ENCODE peak calls at places on chromosomes 16 and 17, in nine cellular contexts. One of them, this sample, is unnamed.

GRCh38 chr17:50785942-50786570 is 18.7 kb upstream of the ANKRD40CL start:
- DNase-seq in AG04450: peak; percentile 66
- DNase-seq in cardiac fibroblast: peak; percentile 72
- DNase-seq in foreskin fibroblast: peak; percentile 81
- DNase-seq in HFFc6: peak; percentile 33
- DNase-seq in tibial nerve: no peak
- DNase-seq in neural crest cell: no peak
- DNase-seq in PC-3: no peak
- DNase-seq in AG09319: peak; percentile 40
- DNase-seq in this sample: no peak

GRCh38 chr17:42456223-42457106 is 2.2 kb upstream of the ATP6V0A1 start:
- DNase-seq in AG04450: no peak
- DNase-seq in cardiac fibroblast: peak; percentile 90
- DNase-seq in foreskin fibroblast: peak; percentile 71
- DNase-seq in HFFc6: peak; percentile 55
- DNase-seq in tibial nerve: peak; percentile 55
- DNase-seq in neural crest cell: no peak
- DNase-seq in PC-3: no peak
- DNase-seq in AG09319: peak; percentile 40
- DNase-seq in this sample: peak; percentile 92

GRCh38 chr16:16141141-16141540 is 82.2 kb downstream of the ABCC6 start:
- DNase-seq in AG04450: no peak
- DNase-seq in cardiac fibroblast: no peak
- DNase-seq in foreskin fibroblast: no peak
- DNase-seq in HFFc6: no peak
- DNase-seq in tibial nerve: no peak
- DNase-seq in neural crest cell: no peak
- DNase-seq in PC-3: no peak
- DNase-seq in AG09319: no peak
- DNase-seq in this sample: no peak

GRCh38 chr17:42276359-42276608 is at the start of gene STAT5B:
- DNase-seq in AG04450: no peak
- DNase-seq in cardiac fibroblast: peak; percentile 70
- DNase-seq in foreskin fibroblast: peak; percentile 90
- DNase-seq in HFFc6: no peak
- DNase-seq in tibial nerve: peak; percentile 41
- DNase-seq in neural crest cell: peak; percentile 53
- DNase-seq in PC-3: no peak
- DNase-seq in AG09319: no peak
- DNase-seq in this sample: peak; percentile 71

GRCh38 chr17:40301315-40301714 is 7.7 kb upstream of the RARA start:
- DNase-seq in AG04450: no peak
- DNase-seq in cardiac fibroblast: no peak
- DNase-seq in foreskin fibroblast: peak; percentile 39
- DNase-seq in HFFc6: no peak
- DNase-seq in tibial nerve: no peak
- DNase-seq in neural crest cell: no peak
- DNase-seq in PC-3: peak; percentile 25
- DNase-seq in AG09319: no peak
- DNase-seq in this sample: no peak

GRCh38 chr17:37218849-37219248 is 156.9 kb upstream of the C17orf78 start:
- DNase-seq in AG04450: no peak
- DNase-seq in cardiac fibroblast: no peak
- DNase-seq in foreskin fibroblast: no peak
- DNase-seq in HFFc6: no peak
- DNase-seq in tibial nerve: no peak
- DNase-seq in neural crest cell: no peak
- DNase-seq in PC-3: no peak
- DNase-seq in AG09319: no peak
- DNase-seq in this sample: no peak

GRCh38 chr17:72406501-72406900 is 285.7 kb downstream of the SOX9 start:
- DNase-seq in AG04450: no peak
- DNase-seq in cardiac fibroblast: no peak
- DNase-seq in foreskin fibroblast: no peak
- DNase-seq in HFFc6: no peak
- DNase-seq in tibial nerve: no peak
- DNase-seq in neural crest cell: no peak
- DNase-seq in PC-3: peak; percentile 41
- DNase-seq in AG09319: no peak
- DNase-seq in this sample: no peak

GRCh38 chr17:35934760-35935159 is 4.2 kb upstream of the RDM1 start:
- DNase-seq in AG04450: no peak
- DNase-seq in cardiac fibroblast: peak; percentile 50
- DNase-seq in foreskin fibroblast: peak; percentile 10
- DNase-seq in HFFc6: no peak
- DNase-seq in tibial nerve: no peak
- DNase-seq in neural crest cell: no peak
- DNase-seq in PC-3: no peak
- DNase-seq in AG09319: no peak
- DNase-seq in this sample: no peak

GRCh38 chr17:1182831-1183578 is 3.2 kb upstream of the ABR start:
- DNase-seq in AG04450: no peak
- DNase-seq in cardiac fibroblast: no peak
- DNase-seq in foreskin fibroblast: peak; percentile 23
- DNase-seq in HFFc6: no peak
- DNase-seq in tibial nerve: no peak
- DNase-seq in neural crest cell: no peak
- DNase-seq in PC-3: no peak
- DNase-seq in AG09319: no peak
- DNase-seq in this sample: peak; percentile 21

GRCh38 chr16:1913327-1914083 is 4.7 kb downstream of the HS3ST6 start:
- DNase-seq in AG04450: no peak
- DNase-seq in cardiac fibroblast: no peak
- DNase-seq in foreskin fibroblast: no peak
- DNase-seq in HFFc6: no peak
- DNase-seq in tibial nerve: no peak
- DNase-seq in neural crest cell: no peak
- DNase-seq in PC-3: peak; percentile 57
- DNase-seq in AG09319: no peak
- DNase-seq in this sample: no peak

GRCh38 chr17:67636841-67637240 is 80.9 kb upstream of the NOL11 start:
- DNase-seq in AG04450: no peak
- DNase-seq in cardiac fibroblast: no peak
- DNase-seq in foreskin fibroblast: peak; percentile 49
- DNase-seq in HFFc6: peak; percentile 3
- DNase-seq in tibial nerve: no peak
- DNase-seq in neural crest cell: no peak
- DNase-seq in PC-3: peak; percentile 25
- DNase-seq in AG09319: no peak
- DNase-seq in this sample: no peak

GRCh38 chr16:16133943-16134604 is 89.2 kb downstream of the ABCC6 start:
- DNase-seq in AG04450: no peak
- DNase-seq in cardiac fibroblast: no peak
- DNase-seq in foreskin fibroblast: no peak
- DNase-seq in HFFc6: no peak
- DNase-seq in tibial nerve: no peak
- DNase-seq in neural crest cell: no peak
- DNase-seq in PC-3: no peak
- DNase-seq in AG09319: no peak
- DNase-seq in this sample: peak; percentile 31

GRCh38 chr16:53129281-53130192 is 74.7 kb downstream of the CHD9 start:
- DNase-seq in AG04450: peak; percentile 48
- DNase-seq in cardiac fibroblast: peak; percentile 82
- DNase-seq in foreskin fibroblast: peak; percentile 48
- DNase-seq in HFFc6: peak; percentile 21
- DNase-seq in tibial nerve: no peak
- DNase-seq in neural crest cell: no peak
- DNase-seq in PC-3: peak; percentile 6
- DNase-seq in AG09319: no peak
- DNase-seq in this sample: peak; percentile 58
- TF ChIP-seq CTCF in AG04450: no peak
- TF ChIP-seq CTCF in cardiac fibroblast: no peak
- TF ChIP-seq CTCF in foreskin fibroblast: no peak
- TF ChIP-seq CTCF in HFFc6: no peak
- TF ChIP-seq CTCF in tibial nerve: no peak
- TF ChIP-seq CTCF in neural crest cell: no peak
- TF ChIP-seq CTCF in PC-3: no peak
- TF ChIP-seq CTCF in AG09319: no peak
- TF ChIP-seq CTCF in this sample: no peak

GRCh38 chr16:71894229-71894920 is 956 bp upstream of the IST1 start:
- DNase-seq in AG04450: no peak
- DNase-seq in cardiac fibroblast: peak; percentile 74
- DNase-seq in foreskin fibroblast: peak; percentile 84
- DNase-seq in HFFc6: peak; percentile 52
- DNase-seq in tibial nerve: peak; percentile 54
- DNase-seq in neural crest cell: peak; percentile 23
- DNase-seq in PC-3: peak; percentile 59
- DNase-seq in AG09319: no peak
- DNase-seq in this sample: peak; percentile 69
- TF ChIP-seq CTCF in AG04450: peak; percentile 14
- TF ChIP-seq CTCF in cardiac fibroblast: no peak
- TF ChIP-seq CTCF in foreskin fibroblast: peak; percentile 5
- TF ChIP-seq CTCF in HFFc6: peak; percentile 45
- TF ChIP-seq CTCF in tibial nerve: no peak
- TF ChIP-seq CTCF in neural crest cell: no peak
- TF ChIP-seq CTCF in PC-3: peak; percentile 13
- TF ChIP-seq CTCF in AG09319: peak; percentile 4
- TF ChIP-seq CTCF in this sample: no peak

GRCh38 chr17:56486732-56487131 is 106.8 kb upstream of the NOG start:
- DNase-seq in AG04450: no peak
- DNase-seq in cardiac fibroblast: no peak
- DNase-seq in foreskin fibroblast: no peak
- DNase-seq in HFFc6: no peak
- DNase-seq in tibial nerve: no peak
- DNase-seq in neural crest cell: no peak
- DNase-seq in PC-3: no peak
- DNase-seq in AG09319: no peak
- DNase-seq in this sample: no peak

GRCh38 chr17:56489980-56490379 is 103.5 kb upstream of the NOG start:
- DNase-seq in AG04450: no peak
- DNase-seq in cardiac fibroblast: no peak
- DNase-seq in foreskin fibroblast: no peak
- DNase-seq in HFFc6: no peak
- DNase-seq in tibial nerve: no peak
- DNase-seq in neural crest cell: no peak
- DNase-seq in PC-3: no peak
- DNase-seq in AG09319: no peak
- DNase-seq in this sample: no peak

GRCh38 chr17:56488800-56489199 is 104.7 kb upstream of the NOG start:
- DNase-seq in AG04450: no peak
- DNase-seq in cardiac fibroblast: no peak
- DNase-seq in foreskin fibroblast: no peak
- DNase-seq in HFFc6: no peak
- DNase-seq in tibial nerve: no peak
- DNase-seq in neural crest cell: no peak
- DNase-seq in PC-3: no peak
- DNase-seq in AG09319: no peak
- DNase-seq in this sample: no peak
- TF ChIP-seq CTCF in AG04450: no peak
- TF ChIP-seq CTCF in cardiac fibroblast: no peak
- TF ChIP-seq CTCF in foreskin fibroblast: no peak
- TF ChIP-seq CTCF in HFFc6: no peak
- TF ChIP-seq CTCF in tibial nerve: no peak
- TF ChIP-seq CTCF in neural crest cell: no peak
- TF ChIP-seq CTCF in PC-3: no peak
- TF ChIP-seq CTCF in AG09319: no peak
- TF ChIP-seq CTCF in this sample: no peak

GRCh38 chr17:34474706-34475105 is 104.7 kb upstream of the TMEM132E start:
- DNase-seq in AG04450: no peak
- DNase-seq in cardiac fibroblast: no peak
- DNase-seq in foreskin fibroblast: no peak
- DNase-seq in HFFc6: no peak
- DNase-seq in tibial nerve: no peak
- DNase-seq in neural crest cell: no peak
- DNase-seq in PC-3: no peak
- DNase-seq in AG09319: no peak
- DNase-seq in this sample: no peak
- TF ChIP-seq CTCF in AG04450: no peak
- TF ChIP-seq CTCF in cardiac fibroblast: no peak
- TF ChIP-seq CTCF in foreskin fibroblast: no peak
- TF ChIP-seq CTCF in HFFc6: no peak
- TF ChIP-seq CTCF in tibial nerve: no peak
- TF ChIP-seq CTCF in neural crest cell: no peak
- TF ChIP-seq CTCF in PC-3: no peak
- TF ChIP-seq CTCF in AG09319: no peak
- TF ChIP-seq CTCF in this sample: no peak